ENCODE peak calls at places on chromosomes 2 and 18, in eight cellular contexts. L is activated CD4-positive, CD25-positive, alpha-beta regulatory T cell treated with anti-CD3 and anti-CD28 coated beads, Interleukin-2, amount 50 U/mL, for 72 hours; A is cardiac muscle cell; Z is fibroblast of mammary gland; M is activated B cell treated with CpG ODN at 0.5 μM for 24 hours; Q is DMS79; U is activated CD8-positive, alpha-beta memory T cell treated with anti-CD3 and anti-CD28 coated beads for 4 hours; C is caudate nucleus. N is an unnamed sample.

GRCh38 chr2:196218109-196218508 is 46.7 kb upstream of the STK17B start:
- DNase-seq in L (no peak), A (no peak), Z (no peak), M (no peak), Q (no peak), U (no peak), C (no peak), N (no peak)

GRCh38 chr2:206368484-206368883 is 74.8 kb upstream of the ADAM23 start:
- DNase-seq in L (no peak), A (no peak), Z (no peak), M (no peak), Q (no peak), U (no peak), C (no peak), N (no peak)

GRCh38 chr2:199603748-199604291 is 146.1 kb upstream of the SATB2 start:
- DNase-seq in L (no peak), A (no peak), Z (no peak), M (no peak), Q (no peak), U (no peak), C (no peak), N (no peak)

GRCh38 chr2:29920631-29921559 is 491 bp downstream of the ALK start:
- DNase-seq in L (no peak), A (peak; percentile 19), Z (no peak), M (no peak), Q (peak; percentile 58), U (no peak), C (no peak), N (no peak)

GRCh38 chr2:36785179-36785795 is 88.8 kb downstream of the VIT start:
- DNase-seq in L (peak; percentile 72), A (peak; percentile 81), Z (peak; percentile 59), M (peak; percentile 50), Q (no peak), U (peak; percentile 35), C (peak; percentile 36), N (peak; percentile 31)

GRCh38 chr2:200342235-200342634 is 35.7 kb downstream of the SPATS2L start:
- DNase-seq in L (no peak), A (no peak), Z (no peak), M (no peak), Q (no peak), U (no peak), C (no peak), N (no peak)

GRCh38 chr2:84844141-84844540 is 36.7 kb downstream of the TRABD2A start:
- DNase-seq in L (no peak), A (no peak), Z (no peak), M (no peak), Q (no peak), U (no peak), C (no peak), N (no peak)

GRCh38 chr18:9596843-9597242 is 17.5 kb downstream of the PPP4R1 start:
- DNase-seq in L (no peak), A (no peak), Z (no peak), M (no peak), Q (no peak), U (no peak), C (no peak), N (no peak)

GRCh38 chr2:3745901-3746300 is 42.5 kb downstream of the DCDC2C start:
- DNase-seq in L (no peak), A (no peak), Z (no peak), M (no peak), Q (no peak), U (no peak), C (no peak), N (no peak)

GRCh38 chr2:47141520-47141919 is 13.6 kb downstream of the STPG4 start:
- DNase-seq in L (no peak), A (no peak), Z (no peak), M (no peak), Q (no peak), U (no peak), C (no peak), N (no peak)

GRCh38 chr2:140761807-140762206 is 1369.0 kb downstream of the LRP1B start:
- DNase-seq in L (no peak), A (no peak), Z (no peak), M (no peak), Q (no peak), U (no peak), C (no peak), N (no peak)

GRCh38 chr2:159867557-159868330 is 69.7 kb upstream of the CD302 start:
- DNase-seq in L (no peak), A (no peak), Z (no peak), M (no peak), Q (no peak), U (no peak), C (no peak), N (no peak)

GRCh38 chr2:223050900-223051299 is 1.1 kb upstream of the KCNE4 start:
- DNase-seq in L (no peak), A (peak; percentile 58), Z (peak; percentile 58), M (no peak), Q (no peak), U (no peak), C (no peak), N (no peak)

GRCh38 chr2:145194671-145195070 is 674.8 kb upstream of the ZEB2 start:
- DNase-seq in L (no peak), A (no peak), Z (no peak), M (no peak), Q (no peak), U (no peak), C (no peak), N (no peak)

GRCh38 chr2:233424028-233424951 is 70.0 kb downstream of the DGKD start:
- DNase-seq in L (peak; percentile 16), A (peak; percentile 17), Z (peak; percentile 45), M (no peak), Q (no peak), U (no peak), C (no peak), N (no peak)

GRCh38 chr2:132609101-132609890 is 60.7 kb downstream of the LYPD1 start:
- DNase-seq in L (no peak), A (no peak), Z (no peak), M (no peak), Q (peak; percentile 43), U (no peak), C (no peak), N (no peak)

GRCh38 chr2:195535911-195536522 is 121.0 kb upstream of the SLC39A10 start:
- DNase-seq in L (peak; percentile 64), A (no peak), Z (no peak), M (peak; percentile 32), Q (no peak), U (peak; percentile 37), C (no peak), N (no peak)

GRCh38 chr2:228048838-228049490 is 132.5 kb downstream of the SPHKAP start:
- DNase-seq in L (no peak), A (peak; percentile 74), Z (peak; percentile 67), M (no peak), Q (no peak), U (no peak), C (no peak), N (no peak)

GRCh38 chr2:135532581-135532980 is 1.3 kb downstream of the R3HDM1 start:
- DNase-seq in L (no peak), A (peak; percentile 8), Z (peak; percentile 6), M (no peak), Q (no peak), U (no peak), C (no peak), N (no peak)

GRCh38 chr18:22088029-22088428 is 81.4 kb upstream of the GATA6 start:
- DNase-seq in L (no peak), A (no peak), Z (peak; percentile 6), M (no peak), Q (no peak), U (no peak), C (no peak), N (no peak)

GRCh38 chr18:3321133-3321812 is 59.3 kb downstream of the MYL12B start:
- DNase-seq in L (no peak), A (peak; percentile 97), Z (peak; percentile 98), M (no peak), Q (peak; percentile 94), U (no peak), C (no peak), N (peak; percentile 87)

GRCh38 chr2:240131296-240131695 is 4.8 kb downstream of the COPS9 start:
- DNase-seq in L (peak; percentile 17), A (no peak), Z (no peak), M (no peak), Q (no peak), U (no peak), C (no peak), N (no peak)

GRCh38 chr2:189658281-189658680 is 3.0 kb upstream of the ASNSD1 start:
- DNase-seq in L (no peak), A (no peak), Z (no peak), M (no peak), Q (no peak), U (no peak), C (no peak), N (no peak)

GRCh38 chr2:88866756-88867155 is 175.3 kb downstream of the RPIA start:
- DNase-seq in L (no peak), A (peak; percentile 50), Z (no peak), M (no peak), Q (no peak), U (no peak), C (no peak), N (no peak)

GRCh38 chr18:8097942-8098341 is 511.3 kb upstream of the RAB12 start:
- DNase-seq in L (no peak), A (no peak), Z (no peak), M (no peak), Q (no peak), U (no peak), C (no peak), N (no peak)

N was measured in glomerular endothelial cell.